ENCODE peak calls at places on chromosomes 11 and 22, in nine cellular contexts. One of them, this sample, is unnamed.

GRCh38 chr11:134527382-134528243 is 115.6 kb upstream of the B3GAT1 start:
- DNase-seq in aorta: no peak
- DNase-seq in ureter: peak; percentile 38
- DNase-seq in nephron progenitor cell: no peak
- DNase-seq in T-helper 2 cell: no peak
- DNase-seq in memory B cell: no peak
- DNase-seq in lung microvascular endothelial cell: no peak
- DNase-seq in fibroblast of mammary gland: no peak
- DNase-seq in H7: no peak
- DNase-seq in this sample: no peak

GRCh38 chr11:74696932-74697687 is 34.1 kb downstream of the CHRDL2 start:
- DNase-seq in aorta: peak; percentile 93
- DNase-seq in ureter: peak; percentile 82
- DNase-seq in nephron progenitor cell: peak; percentile 36
- DNase-seq in T-helper 2 cell: no peak
- DNase-seq in memory B cell: no peak
- DNase-seq in lung microvascular endothelial cell: peak; percentile 88
- DNase-seq in fibroblast of mammary gland: peak; percentile 93
- DNase-seq in H7: peak; percentile 79
- DNase-seq in this sample: no peak

GRCh38 chr11:122796128-122796717 is 42.1 kb upstream of the CRTAM start:
- DNase-seq in aorta: no peak
- DNase-seq in ureter: no peak
- DNase-seq in nephron progenitor cell: peak; percentile 62
- DNase-seq in T-helper 2 cell: peak; percentile 53
- DNase-seq in memory B cell: peak; percentile 73
- DNase-seq in lung microvascular endothelial cell: peak; percentile 74
- DNase-seq in fibroblast of mammary gland: peak; percentile 56
- DNase-seq in H7: peak; percentile 59
- DNase-seq in this sample: no peak

GRCh38 chr11:73315288-73316020 is 7.4 kb downstream of the ARHGEF17 start:
- DNase-seq in aorta: no peak
- DNase-seq in ureter: no peak
- DNase-seq in nephron progenitor cell: no peak
- DNase-seq in T-helper 2 cell: no peak
- DNase-seq in memory B cell: no peak
- DNase-seq in lung microvascular endothelial cell: no peak
- DNase-seq in fibroblast of mammary gland: no peak
- DNase-seq in H7: no peak
- DNase-seq in this sample: no peak

GRCh38 chr22:47796128-47796908 is 1033.9 kb downstream of the TBC1D22A start:
- DNase-seq in aorta: no peak
- DNase-seq in ureter: no peak
- DNase-seq in nephron progenitor cell: no peak
- DNase-seq in T-helper 2 cell: no peak
- DNase-seq in memory B cell: no peak
- DNase-seq in lung microvascular endothelial cell: no peak
- DNase-seq in fibroblast of mammary gland: no peak
- DNase-seq in H7: no peak
- DNase-seq in this sample: no peak

GRCh38 chr11:27497284-27497866 is 9.2 kb downstream of the LIN7C start:
- DNase-seq in aorta: no peak
- DNase-seq in ureter: no peak
- DNase-seq in nephron progenitor cell: no peak
- DNase-seq in T-helper 2 cell: no peak
- DNase-seq in memory B cell: no peak
- DNase-seq in lung microvascular endothelial cell: peak; percentile 36
- DNase-seq in fibroblast of mammary gland: peak; percentile 44
- DNase-seq in H7: no peak
- DNase-seq in this sample: peak; percentile 22

GRCh38 chr11:125215205-125215565 is 50.6 kb downstream of the PKNOX2 start:
- DNase-seq in aorta: no peak
- DNase-seq in ureter: no peak
- DNase-seq in nephron progenitor cell: no peak
- DNase-seq in T-helper 2 cell: no peak
- DNase-seq in memory B cell: no peak
- DNase-seq in lung microvascular endothelial cell: no peak
- DNase-seq in fibroblast of mammary gland: no peak
- DNase-seq in H7: no peak
- DNase-seq in this sample: no peak

GRCh38 chr22:39219071-39220050 is 25.4 kb downstream of the PDGFB start:
- DNase-seq in aorta: peak; percentile 12
- DNase-seq in ureter: peak; percentile 24
- DNase-seq in nephron progenitor cell: no peak
- DNase-seq in T-helper 2 cell: no peak
- DNase-seq in memory B cell: no peak
- DNase-seq in lung microvascular endothelial cell: no peak
- DNase-seq in fibroblast of mammary gland: no peak
- DNase-seq in H7: peak; percentile 36
- DNase-seq in this sample: no peak

GRCh38 chr11:62556102-62556871 is 9.7 kb upstream of the AHNAK start:
- DNase-seq in aorta: peak; percentile 95
- DNase-seq in ureter: peak; percentile 90
- DNase-seq in nephron progenitor cell: peak; percentile 58
- DNase-seq in T-helper 2 cell: peak; percentile 54
- DNase-seq in memory B cell: peak; percentile 50
- DNase-seq in lung microvascular endothelial cell: peak; percentile 88
- DNase-seq in fibroblast of mammary gland: peak; percentile 99
- DNase-seq in H7: peak; percentile 89
- DNase-seq in this sample: peak; percentile 88

GRCh38 chr11:68649851-68650555 is 34.3 kb upstream of the GAL start:
- DNase-seq in aorta: no peak
- DNase-seq in ureter: no peak
- DNase-seq in nephron progenitor cell: no peak
- DNase-seq in T-helper 2 cell: no peak
- DNase-seq in memory B cell: no peak
- DNase-seq in lung microvascular endothelial cell: no peak
- DNase-seq in fibroblast of mammary gland: no peak
- DNase-seq in H7: peak; percentile 60
- DNase-seq in this sample: no peak